ENCODE peak calls at places on chromosomes 7 and 10, in four cellular contexts. Z, H, G and Q are unnamed samples.

GRCh38 chr7:24727165-24728120 is 29.8 kb downstream of the GSDME start:
- DNase-seq in Z (no peak), H (no peak), G (no peak), Q (no peak)

GRCh38 chr10:17479822-17480221 is 25.4 kb upstream of the ST8SIA6 start:
- DNase-seq in Z (no peak), H (no peak), G (no peak), Q (no peak)

GRCh38 chr7:138945806-138946205 is 35.4 kb downstream of the KIAA1549 start:
- DNase-seq in Z (no peak), H (no peak), G (no peak), Q (no peak)

GRCh38 chr7:149713731-149714068 is 59.7 kb downstream of the ZNF467 start:
- DNase-seq in Z (no peak), H (no peak), G (no peak), Q (no peak)

GRCh38 chr7:157481389-157481788 is 144.6 kb downstream of the DNAJB6 start:
- DNase-seq in Z (no peak), H (no peak), G (no peak), Q (no peak)

GRCh38 chr7:101838837-101839483 is 21.5 kb downstream of the CUX1 start:
- DNase-seq in Z (no peak), H (no peak), G (peak; percentile 71), Q (no peak)

GRCh38 chr7:47303695-47304453 is 278.0 kb downstream of the TNS3 start:
- DNase-seq in Z (no peak), H (no peak), G (no peak), Q (no peak)

GRCh38 chr7:24576171-24577052 is 3.2 kb downstream of the PALS2 start:
- DNase-seq in Z (no peak), H (peak; percentile 68), G (peak; percentile 84), Q (peak; percentile 64)

GRCh38 chr7:101617451-101618206 is 11.5 kb downstream of the MYL10 start:
- DNase-seq in Z (no peak), H (no peak), G (no peak), Q (peak; percentile 84)

GRCh38 chr10:131205556-131205955 is 106.0 kb downstream of the TCERG1L start:
- DNase-seq in Z (no peak), H (no peak), G (no peak), Q (peak; percentile 8)

GRCh38 chr7:4715385-4715770 is 33.3 kb downstream of the FOXK1 start:
- DNase-seq in Z (no peak), H (no peak), G (no peak), Q (peak; percentile 39)

GRCh38 chr7:5395246-5395645 is 28.4 kb downstream of the TNRC18 start:
- DNase-seq in Z (no peak), H (no peak), G (no peak), Q (no peak)

GRCh38 chr7:96707901-96708774 is 1.5 kb downstream of the SEM1 start:
- DNase-seq in Z (no peak), H (no peak), G (no peak), Q (no peak)

GRCh38 chr10:4763960-4764428 is 62.0 kb upstream of the AKR1E2 start:
- DNase-seq in Z (no peak), H (no peak), G (no peak), Q (no peak)

GRCh38 chr10:110786172-110786571 is 85.6 kb upstream of the PDCD4 start:
- DNase-seq in Z (no peak), H (no peak), G (no peak), Q (no peak)

GRCh38 chr7:42232275-42232674 is 4.7 kb downstream of the GLI3 start:
- DNase-seq in Z (peak; percentile 22), H (no peak), G (peak; percentile 49), Q (no peak)

GRCh38 chr10:132572545-132572937 is 35.0 kb downstream of the INPP5A start:
- DNase-seq in Z (no peak), H (no peak), G (no peak), Q (peak; percentile 44)

GRCh38 chr10:96370575-96371157 is 11.9 kb upstream of the OPALIN start:
- DNase-seq in Z (peak; percentile 67), H (peak; percentile 35), G (peak; percentile 45), Q (peak; percentile 63)

GRCh38 chr7:120402368-120402767 is 129.4 kb downstream of the KCND2 start:
- DNase-seq in Z (no peak), H (no peak), G (no peak), Q (peak; percentile 59)

GRCh38 chr10:34184901-34185386 is 630.2 kb downstream of the PARD3 start:
- DNase-seq in Z (no peak), H (no peak), G (no peak), Q (no peak)